ENCODE peak calls at places on chromosomes 7 and 10, in ten cellular contexts. E, V, K, W, D, U, I, L, X and J are unnamed samples.

GRCh38 chr10:122021421-122021820 is 32.5 kb downstream of the TACC2 start:
- DNase-seq in E (no peak), V (peak), K (no peak), W (no peak), D (no peak), U (no peak), I (no peak), L (no peak), X (no peak), J (peak)

GRCh38 chr10:115856580-115856979 is 416.4 kb downstream of the GFRA1 start:
- DNase-seq in E (peak), V (no peak), K (no peak), W (no peak), D (no peak), U (peak), I (peak), L (no peak), X (no peak), J (no peak)

GRCh38 chr10:76675951-76676587 is 961.5 kb downstream of the KCNMA1 start:
- DNase-seq in E (peak), V (peak), K (no peak), W (no peak), D (no peak), U (no peak), I (no peak), L (no peak), X (no peak), J (no peak)

GRCh38 chr7:122942059-122942458 is 53.4 kb downstream of the TAS2R16 start:
- DNase-seq in E (no peak), V (no peak), K (no peak), W (no peak), D (no peak), U (peak), I (no peak), L (no peak), X (no peak), J (no peak)

GRCh38 chr10:30036811-30037210 is 22.6 kb downstream of the JCAD start:
- DNase-seq in E (no peak), V (no peak), K (no peak), W (no peak), D (no peak), U (no peak), I (no peak), L (no peak), X (no peak), J (no peak)

GRCh38 chr7:133233142-133233541 is 19.7 kb upstream of the EXOC4 start:
- DNase-seq in E (no peak), V (no peak), K (peak), W (no peak), D (no peak), U (no peak), I (peak), L (no peak), X (no peak), J (no peak)

GRCh38 chr7:151148319-151149259 is 18.9 kb downstream of the GBX1 start:
- DNase-seq in E (no peak), V (no peak), K (peak), W (no peak), D (no peak), U (no peak), I (no peak), L (no peak), X (no peak), J (no peak)

GRCh38 chr10:129918836-129919235 is 45.2 kb downstream of the EBF3 start:
- DNase-seq in E (no peak), V (no peak), K (no peak), W (no peak), D (no peak), U (no peak), I (no peak), L (no peak), X (no peak), J (no peak)

GRCh38 chr10:110774069-110775021 is 97.4 kb upstream of the PDCD4 start:
- DNase-seq in E (peak), V (peak), K (no peak), W (no peak), D (peak), U (no peak), I (no peak), L (no peak), X (peak), J (peak)

GRCh38 chr7:57354679-57355338 is 95.2 kb upstream of the ZNF716 start:
- DNase-seq in E (no peak), V (no peak), K (no peak), W (no peak), D (no peak), U (no peak), I (no peak), L (no peak), X (no peak), J (no peak)

GRCh38 chr7:122415510-122415909 is 111.0 kb upstream of the FEZF1 start:
- DNase-seq in E (no peak), V (no peak), K (no peak), W (no peak), D (no peak), U (no peak), I (no peak), L (no peak), X (no peak), J (no peak)

GRCh38 chr7:47040795-47041194 is 541.1 kb downstream of the TNS3 start:
- DNase-seq in E (no peak), V (no peak), K (no peak), W (no peak), D (no peak), U (no peak), I (no peak), L (no peak), X (peak), J (no peak)

GRCh38 chr7:129748710-129749109 is 137.2 kb downstream of the NRF1 start:
- DNase-seq in E (no peak), V (peak), K (no peak), W (no peak), D (no peak), U (no peak), I (no peak), L (no peak), X (peak), J (peak)

GRCh38 chr10:120456143-120456625 is 843 bp upstream of the PLPP4 start:
- DNase-seq in E (no peak), V (no peak), K (peak), W (peak), D (no peak), U (peak), I (peak), L (no peak), X (no peak), J (no peak)

GRCh38 chr7:28858206-28858605 is 99.9 kb downstream of the TRIL start:
- DNase-seq in E (peak), V (peak), K (no peak), W (no peak), D (no peak), U (no peak), I (no peak), L (no peak), X (no peak), J (peak)

GRCh38 chr7:134637934-134638719 is 8.5 kb upstream of the BPGM start:
- DNase-seq in E (peak), V (peak), K (no peak), W (no peak), D (no peak), U (no peak), I (no peak), L (no peak), X (no peak), J (peak)

GRCh38 chr10:112871021-112871420 is 79.0 kb upstream of the TCF7L2 start:
- DNase-seq in E (no peak), V (no peak), K (no peak), W (no peak), D (no peak), U (no peak), I (no peak), L (no peak), X (no peak), J (no peak)

GRCh38 chr7:8149222-8149621 is 112.7 kb downstream of the ICA1 start:
- DNase-seq in E (no peak), V (no peak), K (no peak), W (no peak), D (no peak), U (no peak), I (no peak), L (no peak), X (no peak), J (no peak)
- H3K9ac ChIP-seq in E (no peak), V (no peak), K (no peak), W (no peak), D (no peak), U (no peak), I (no peak), L (no peak), X (no peak), J (no peak)

DNA sequence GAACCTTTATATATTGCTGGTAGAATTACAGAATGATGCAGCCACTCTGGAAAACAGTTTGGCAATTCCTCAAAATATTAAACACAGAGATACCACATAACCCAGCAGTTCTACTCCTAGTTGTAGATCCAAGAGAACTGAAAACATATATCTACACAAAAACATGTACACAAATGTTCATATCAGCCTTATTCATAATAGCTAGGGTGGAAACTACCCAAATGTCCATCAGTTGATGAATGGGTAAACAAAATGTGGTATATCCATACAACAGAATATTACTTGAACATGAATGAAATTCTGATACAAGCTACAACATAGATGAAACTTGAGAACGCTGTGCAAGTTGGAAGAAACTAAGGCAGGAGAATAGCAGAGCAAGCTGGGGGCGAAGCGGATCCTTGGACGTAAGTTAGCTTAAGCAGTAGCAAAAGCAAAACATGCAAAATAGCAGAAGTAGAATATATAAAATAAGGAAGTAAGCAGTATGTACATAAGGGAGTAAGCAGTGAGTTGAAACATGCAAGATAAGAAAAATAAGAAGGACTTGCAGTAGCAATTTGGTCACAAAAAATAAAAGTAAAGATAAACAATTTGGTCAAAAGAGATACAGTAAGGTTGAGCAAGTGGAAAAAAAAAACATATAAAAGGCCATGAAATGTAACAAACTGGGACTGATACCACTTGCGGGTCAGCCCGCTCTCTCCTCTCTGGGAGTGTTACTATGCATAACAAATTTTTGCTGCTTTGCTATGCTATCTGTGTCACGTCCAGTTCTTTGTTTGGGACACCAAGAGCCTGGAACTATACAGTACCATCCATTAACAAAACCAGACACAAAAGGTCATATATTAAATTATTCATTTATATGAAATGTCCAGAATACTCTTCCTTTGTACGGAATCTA is 18.0 kb upstream of the HILPDA start:
- DNase-seq in E (no peak), V (no peak), K (no peak), W (no peak), D (no peak), U (no peak), I (no peak), L (peak), X (no peak), J (no peak)
- H3K9ac ChIP-seq in E (no peak), V (no peak), K (no peak), W (no peak), D (no peak), U (no peak), I (no peak), L (no peak), X (no peak), J (no peak)

DNA sequence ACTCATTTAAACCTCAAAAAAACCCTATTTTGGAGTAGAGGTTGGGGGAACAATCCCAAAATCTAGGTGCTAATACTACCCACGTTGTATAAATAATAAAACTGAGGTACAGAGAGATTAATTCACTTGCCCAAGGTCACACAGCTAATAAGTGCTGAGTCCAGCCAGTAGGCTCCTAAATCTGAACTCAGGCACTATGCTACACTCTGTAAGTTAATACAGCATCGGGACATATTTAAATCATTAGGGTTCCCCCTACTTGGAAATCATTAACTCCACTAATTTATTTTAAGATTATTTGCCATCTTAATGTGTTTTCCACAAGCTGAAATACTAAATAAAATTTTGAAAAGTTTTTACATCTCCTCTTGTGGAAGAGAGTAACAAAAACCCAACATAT is 24.2 kb downstream of the PIP4K2A start:
- DNase-seq in E (no peak), V (no peak), K (no peak), W (no peak), D (no peak), U (no peak), I (no peak), L (no peak), X (no peak), J (no peak)
- H3K9ac ChIP-seq in E (no peak), V (no peak), K (no peak), W (no peak), D (no peak), U (no peak), I (no peak), L (no peak), X (no peak), J (no peak)

GRCh38 chr7:83020171-83020570 is 142.5 kb downstream of the PCLO start:
- DNase-seq in E (no peak), V (no peak), K (no peak), W (no peak), D (no peak), U (no peak), I (no peak), L (no peak), X (no peak), J (no peak)
- H3K9ac ChIP-seq in E (no peak), V (no peak), K (no peak), W (no peak), D (no peak), U (no peak), I (no peak), L (no peak), X (no peak), J (no peak)

GRCh38 chr10:31759816-31760626 is 168.6 kb downstream of the ARHGAP12 start:
- DNase-seq in E (peak), V (peak), K (peak), W (peak), D (peak), U (peak), I (peak), L (peak), X (peak), J (peak)

GRCh38 chr10:31760674-31761081 is 168.0 kb downstream of the ARHGAP12 start:
- DNase-seq in E (no peak), V (peak), K (no peak), W (no peak), D (no peak), U (no peak), I (no peak), L (peak), X (peak), J (no peak)

GRCh38 chr10:31759124-31759798 is 169.4 kb downstream of the ARHGAP12 start:
- DNase-seq in E (no peak), V (peak), K (peak), W (peak), D (peak), U (peak), I (peak), L (no peak), X (peak), J (no peak)

GRCh38 chr10:31762306-31762705 is 166.3 kb downstream of the ARHGAP12 start:
- DNase-seq in E (no peak), V (no peak), K (no peak), W (no peak), D (no peak), U (no peak), I (no peak), L (no peak), X (no peak), J (no peak)

DNA sequence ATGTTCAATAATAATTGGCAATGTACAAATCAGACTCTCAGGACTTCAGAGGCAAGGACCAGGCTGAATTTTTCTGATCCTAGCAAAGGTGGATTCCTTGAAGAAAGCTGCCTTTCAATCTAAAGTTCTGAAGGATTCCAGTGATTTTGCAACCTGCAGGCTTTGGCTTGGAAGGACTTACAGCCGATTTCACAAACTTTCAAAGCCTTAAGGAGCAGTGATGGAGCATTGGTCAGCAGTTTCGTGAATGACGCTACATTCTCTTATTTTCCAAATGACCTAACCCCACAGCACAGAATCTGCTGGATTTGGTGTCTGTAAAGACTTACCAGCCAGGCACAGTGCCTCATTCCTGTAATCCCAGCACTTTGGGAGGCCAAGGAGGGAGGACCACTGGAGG is 167.5 kb downstream of the ARHGAP12 start:
- DNase-seq in E (no peak), V (peak), K (no peak), W (no peak), D (no peak), U (no peak), I (no peak), L (no peak), X (no peak), J (no peak)
- H3K9ac ChIP-seq in E (no peak), V (peak), K (no peak), W (no peak), D (no peak), U (no peak), I (no peak), L (no peak), X (peak), J (no peak)

DNA sequence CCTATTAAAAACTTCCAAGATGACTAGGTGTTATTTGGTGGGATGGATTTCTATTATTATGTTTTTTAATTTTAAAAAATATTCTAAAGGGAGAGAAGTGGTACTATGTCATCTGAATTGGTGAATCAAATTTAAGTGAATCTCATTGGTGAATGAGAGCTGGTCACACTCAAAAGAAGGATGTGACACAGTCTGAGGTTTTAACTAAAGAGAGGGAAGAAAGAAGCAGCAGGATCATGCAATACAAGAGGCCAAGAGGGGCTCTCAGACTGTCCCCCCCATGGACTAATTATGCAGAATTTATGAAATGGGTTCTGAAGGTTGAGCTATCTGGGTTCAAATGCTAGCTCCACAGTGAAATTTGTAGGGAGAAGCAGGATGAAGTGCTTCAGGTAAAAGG is 16.2 kb downstream of the MACC1 start:
- DNase-seq in E (no peak), V (no peak), K (no peak), W (no peak), D (no peak), U (no peak), I (no peak), L (peak), X (no peak), J (no peak)
- H3K9ac ChIP-seq in E (no peak), V (no peak), K (no peak), W (no peak), D (no peak), U (no peak), I (no peak), L (peak), X (no peak), J (no peak)

GRCh38 chr7:5495581-5496375 is 72.1 kb upstream of the TNRC18 start:
- DNase-seq in E (peak), V (no peak), K (peak), W (no peak), D (no peak), U (no peak), I (no peak), L (no peak), X (no peak), J (no peak)
- H3K9ac ChIP-seq in E (no peak), V (no peak), K (no peak), W (no peak), D (peak), U (no peak), I (no peak), L (no peak), X (no peak), J (no peak)

GRCh38 chr7:155309021-155309338 is 11.3 kb downstream of the INSIG1 start:
- DNase-seq in E (no peak), V (no peak), K (no peak), W (no peak), D (no peak), U (no peak), I (no peak), L (no peak), X (no peak), J (no peak)

GRCh38 chr7:155305251-155305904 is 7.7 kb downstream of the INSIG1 start:
- DNase-seq in E (no peak), V (no peak), K (no peak), W (no peak), D (no peak), U (no peak), I (no peak), L (no peak), X (no peak), J (no peak)

GRCh38 chr7:155308330-155309020 is 10.8 kb downstream of the INSIG1 start:
- DNase-seq in E (no peak), V (no peak), K (no peak), W (no peak), D (no peak), U (no peak), I (no peak), L (no peak), X (no peak), J (no peak)

GRCh38 chr7:155303897-155304296 is 6.2 kb downstream of the INSIG1 start:
- DNase-seq in E (no peak), V (no peak), K (no peak), W (no peak), D (no peak), U (no peak), I (no peak), L (no peak), X (no peak), J (no peak)

GRCh38 chr7:155306677-155307470 is 9.2 kb downstream of the INSIG1 start:
- DNase-seq in E (peak), V (no peak), K (no peak), W (no peak), D (no peak), U (no peak), I (no peak), L (no peak), X (no peak), J (no peak)
- H3K9ac ChIP-seq in E (peak), V (no peak), K (no peak), W (no peak), D (peak), U (no peak), I (no peak), L (no peak), X (no peak), J (no peak)

GRCh38 chr7:77199008-77199966 is at the start of gene FGL2:
- DNase-seq in E (peak), V (peak), K (peak), W (peak), D (no peak), U (peak), I (peak), L (peak), X (peak), J (peak)
- H3K9ac ChIP-seq in E (no peak), V (peak), K (no peak), W (no peak), D (no peak), U (no peak), I (no peak), L (peak), X (peak), J (peak)

GRCh38 chr10:132002004-132002403 is 20.3 kb upstream of the BNIP3 start:
- DNase-seq in E (no peak), V (no peak), K (peak), W (no peak), D (no peak), U (peak), I (no peak), L (no peak), X (no peak), J (no peak)
- H3K9ac ChIP-seq in E (no peak), V (no peak), K (peak), W (no peak), D (no peak), U (peak), I (no peak), L (no peak), X (no peak), J (no peak)